ENCODE peak calls at places on chromosomes 3 and 15, in four cellular contexts. G, L, Z and Q are unnamed samples.

GRCh38 chr3:42117175-42118008 is 26.2 kb downstream of the TRAK1 start:
- DNase-seq in G (peak), L (peak), Z (peak), Q (no peak)

GRCh38 chr3:16304065-16305010 is 39.3 kb downstream of the OXNAD1 start:
- DNase-seq in G (no peak), L (no peak), Z (no peak), Q (no peak)

GRCh38 chr15:64521726-64522164 is 61.4 kb downstream of the ZNF609 start:
- DNase-seq in G (peak), L (no peak), Z (no peak), Q (no peak)

GRCh38 chr3:177350051-177350565 is 152.8 kb upstream of the TBL1XR1 start:
- DNase-seq in G (no peak), L (no peak), Z (no peak), Q (no peak)

GRCh38 chr3:16550676-16551341 is 37.3 kb upstream of the RFTN1 start:
- DNase-seq in G (peak), L (peak), Z (peak), Q (no peak)

GRCh38 chr3:121800906-121801305 is 34.0 kb downstream of the IQCB1 start:
- DNase-seq in G (no peak), L (no peak), Z (no peak), Q (no peak)

GRCh38 chr3:172289583-172289982 is 158.7 kb downstream of the GHSR start:
- DNase-seq in G (no peak), L (peak), Z (no peak), Q (peak)

GRCh38 chr3:61181874-61182273 is 69.4 kb downstream of the FHIT start:
- DNase-seq in G (peak), L (no peak), Z (no peak), Q (no peak)

GRCh38 chr15:73601449-73602425 is 31.5 kb downstream of the NPTN start:
- DNase-seq in G (peak), L (peak), Z (no peak), Q (no peak)

GRCh38 chr3:66037986-66038369 is 740 bp downstream of the MAGI1 start:
- DNase-seq in G (no peak), L (peak), Z (no peak), Q (peak)